ENCODE peak calls at places on chromosomes 7 and 10, in four cellular contexts. A, U, W and N are unnamed samples.

GRCh38 chr7:157276731-157277562 is 59.9 kb upstream of the DNAJB6 start:
- DNase-seq in A (no peak), U (no peak), W (peak), N (no peak)

GRCh38 chr7:45189151-45189970 is 31.8 kb downstream of the RAMP3 start:
- DNase-seq in A (no peak), U (no peak), W (no peak), N (no peak)

GRCh38 chr7:100546129-100546867 is 7.3 kb downstream of the AGFG2 start:
- DNase-seq in A (no peak), U (no peak), W (peak), N (no peak)

GRCh38 chr7:134891262-134892001 is 94.9 kb upstream of the AGBL3 start:
- DNase-seq in A (peak), U (peak), W (peak), N (peak)

GRCh38 chr7:2972531-2973161 is 71.0 kb downstream of the CARD11 start:
- DNase-seq in A (no peak), U (no peak), W (no peak), N (no peak)

GRCh38 chr10:130741901-130742625 is 569.5 kb downstream of the TCERG1L start:
- DNase-seq in A (no peak), U (no peak), W (no peak), N (no peak)

GRCh38 chr7:23969443-23969842 is 259.4 kb downstream of the STK31 start:
- DNase-seq in A (no peak), U (no peak), W (no peak), N (no peak)

GRCh38 chr7:140008755-140009610 is 53.8 kb downstream of the PARP12 start:
- DNase-seq in A (no peak), U (no peak), W (no peak), N (no peak)

GRCh38 chr7:141012044-141012685 is 2.6 kb downstream of the MRPS33 start:
- DNase-seq in A (peak), U (peak), W (peak), N (no peak)

GRCh38 chr10:79070091-79070610 is 1.4 kb downstream of the ZMIZ1 start:
- DNase-seq in A (no peak), U (peak), W (peak), N (no peak)

GRCh38 chr7:30844916-30845315 is 66.7 kb upstream of the AQP1 start:
- DNase-seq in A (no peak), U (no peak), W (no peak), N (no peak)

GRCh38 chr7:129829677-129830631 is 122.8 kb downstream of the UBE2H start:
- DNase-seq in A (peak), U (peak), W (peak), N (peak)

GRCh38 chr7:30181211-30181610 is 46.4 kb downstream of the MTURN start:
- DNase-seq in A (no peak), U (no peak), W (no peak), N (no peak)

GRCh38 chr7:26449175-26450165 is 157.8 kb downstream of the SNX10 start:
- DNase-seq in A (no peak), U (no peak), W (peak), N (no peak)

GRCh38 chr10:130027716-130028464 is 63.8 kb upstream of the EBF3 start:
- DNase-seq in A (peak), U (no peak), W (no peak), N (no peak)

GRCh38 chr10:118537623-118538022 is 57.8 kb downstream of the PRLHR start:
- DNase-seq in A (no peak), U (no peak), W (no peak), N (no peak)

GRCh38 chr7:115499966-115500365 is 530.6 kb downstream of the TFEC start:
- DNase-seq in A (no peak), U (no peak), W (no peak), N (no peak)

GRCh38 chr10:25336330-25336729 is 161.5 kb downstream of the GPR158 start:
- DNase-seq in A (no peak), U (no peak), W (no peak), N (no peak)

GRCh38 chr10:102230861-102231356 is 4.8 kb downstream of the ELOVL3 start:
- DNase-seq in A (peak), U (no peak), W (no peak), N (no peak)

GRCh38 chr10:77177161-77177560 is 460.4 kb downstream of the KCNMA1 start:
- DNase-seq in A (no peak), U (no peak), W (no peak), N (no peak)

GRCh38 chr10:77177589-77177988 is 460.0 kb downstream of the KCNMA1 start:
- DNase-seq in A (no peak), U (no peak), W (no peak), N (no peak)

GRCh38 chr10:77176224-77176623 is 461.4 kb downstream of the KCNMA1 start:
- DNase-seq in A (no peak), U (no peak), W (no peak), N (no peak)

GRCh38 chr10:77173615-77174461 is 463.8 kb downstream of the KCNMA1 start:
- DNase-seq in A (peak), U (peak), W (peak), N (peak)

DNA sequence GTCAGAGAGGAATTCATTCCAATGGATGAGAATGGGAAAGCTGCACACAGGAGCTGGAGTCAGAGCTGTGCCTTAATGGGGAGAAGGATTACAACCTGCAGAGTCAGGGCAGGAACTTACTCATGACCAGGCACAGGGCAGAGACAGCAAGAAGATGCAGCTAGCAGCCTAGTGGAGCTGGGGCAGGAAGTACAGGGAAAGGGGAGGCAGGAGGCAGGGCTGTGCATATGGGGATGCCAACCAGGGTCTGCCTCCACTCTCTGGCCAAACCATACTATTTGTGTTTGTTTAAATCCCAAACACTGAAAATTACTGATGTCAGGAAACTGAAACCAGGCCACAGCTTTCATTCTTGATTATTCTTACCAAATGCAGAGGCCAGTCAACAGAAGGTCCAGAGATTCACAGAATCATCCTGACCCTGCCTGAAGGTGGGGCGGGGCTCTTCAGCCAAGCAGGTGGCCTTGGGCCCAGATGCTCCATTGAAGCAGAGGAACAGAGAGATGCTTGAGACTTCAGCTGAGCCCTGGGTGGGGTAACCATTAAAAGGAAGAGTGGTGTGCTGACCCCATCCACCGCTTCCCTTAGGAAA is 461.9 kb downstream of the KCNMA1 start:
- DNase-seq in A (no peak), U (no peak), W (no peak), N (no peak)
- H2BK12ac ChIP-seq in A (no peak), U (no peak), W (peak), N (no peak)

GRCh38 chr10:33262871-33263270 is 71.6 kb downstream of the NRP1 start:
- DNase-seq in A (no peak), U (no peak), W (no peak), N (no peak)

GRCh38 chr10:33260403-33261239 is 73.8 kb downstream of the NRP1 start:
- DNase-seq in A (no peak), U (no peak), W (no peak), N (no peak)

GRCh38 chr10:33265621-33266020 is 68.8 kb downstream of the NRP1 start:
- DNase-seq in A (no peak), U (no peak), W (no peak), N (no peak)

GRCh38 chr10:33267708-33268107 is 66.8 kb downstream of the NRP1 start:
- DNase-seq in A (no peak), U (no peak), W (no peak), N (no peak)

GRCh38 chr10:33263453-33263852 is 71.0 kb downstream of the NRP1 start:
- DNase-seq in A (no peak), U (no peak), W (peak), N (no peak)
- H2BK15ac ChIP-seq in A (no peak), U (no peak), W (no peak), N (no peak)

GRCh38 chr7:69250958-69251357 is 347.3 kb upstream of the AUTS2 start:
- DNase-seq in A (no peak), U (no peak), W (no peak), N (no peak)

GRCh38 chr7:69246758-69247157 is 351.5 kb upstream of the AUTS2 start:
- DNase-seq in A (no peak), U (no peak), W (no peak), N (no peak)

GRCh38 chr7:69244691-69245090 is 353.6 kb upstream of the AUTS2 start:
- DNase-seq in A (no peak), U (no peak), W (no peak), N (no peak)

DNA sequence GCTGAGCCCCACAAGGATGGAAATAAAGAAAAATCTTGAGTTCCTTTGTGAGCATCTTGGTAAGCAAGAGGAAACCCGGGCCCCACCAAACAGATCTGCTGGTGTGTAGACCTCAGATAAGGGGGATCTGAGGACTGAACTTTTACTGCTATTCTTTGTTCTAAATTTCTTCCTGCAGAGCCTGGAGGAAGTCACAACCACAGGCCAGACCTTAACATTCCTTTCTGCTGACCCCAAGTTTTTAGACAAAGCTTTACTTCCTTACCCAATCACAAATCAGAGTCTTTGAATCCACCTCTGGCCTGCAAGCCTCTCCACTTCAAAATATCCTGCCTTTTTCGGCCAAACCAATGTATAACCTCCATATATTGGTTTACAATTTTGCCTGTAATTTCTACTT is 352.6 kb upstream of the AUTS2 start:
- DNase-seq in A (no peak), U (no peak), W (no peak), N (no peak)
- H2BK12ac ChIP-seq in A (no peak), U (no peak), W (no peak), N (no peak)

GRCh38 chr10:98268694-98269386 is 846 bp upstream of the LOXL4 start:
- DNase-seq in A (no peak), U (no peak), W (no peak), N (no peak)
- H2BK15ac ChIP-seq in A (no peak), U (no peak), W (peak), N (no peak)